ENCODE peak calls at places on chromosomes 5 and 9, in ten cellular contexts. R is T-helper 1 cell; W is SW480; M is iPS-NIHi11; K is NCI-H1417; H is neuronal stem cell; C is T-helper 2 cell treated with Interferon-gamma antibody and Interleukin-4, amounts not matched to agents 5 μg/mL and 100 μg/mL, for 36 hours; E is anterior cingulate cortex; D is neural progenitor cell; Y is lung microvascular endothelial cell. S is an unnamed sample.
A peak's percentile ranks its signal among the peaks of the same experiment; 100 is the strongest.

GRCh38 chr5:85823462-85824426 is 794.0 kb upstream of the COX7C start:
- DNase-seq in R (no peak), W (no peak), M (no peak), K (no peak), H (no peak), C (no peak), E (no peak), D (no peak), Y (no peak), S (no peak)

GRCh38 chr5:77409870-77410621 is 82.1 kb downstream of the WDR41 start:
- DNase-seq in R (no peak), W (no peak), M (no peak), K (no peak), H (no peak), C (no peak), E (no peak), D (no peak), Y (no peak), S (no peak)

GRCh38 chr9:109574061-109574882 is 76.2 kb upstream of the PTPN3 start:
- DNase-seq in R (no peak), W (peak; percentile 62), M (peak; percentile 46), K (peak; percentile 70), H (peak; percentile 39), C (no peak), E (no peak), D (peak; percentile 78), Y (peak; percentile 61), S (peak; percentile 80)

GRCh38 chr9:95552814-95553546 is 36.2 kb upstream of the PTCH1 start:
- DNase-seq in R (no peak), W (no peak), M (peak; percentile 62), K (no peak), H (no peak), C (no peak), E (no peak), D (peak; percentile 62), Y (no peak), S (no peak)

GRCh38 chr5:104095527-104095926 is 532.9 kb upstream of the NUDT12 start:
- DNase-seq in R (no peak), W (no peak), M (no peak), K (no peak), H (no peak), C (no peak), E (no peak), D (no peak), Y (no peak), S (no peak)

GRCh38 chr9:104854613-104855012 is 73.3 kb downstream of the ABCA1 start:
- DNase-seq in R (no peak), W (no peak), M (no peak), K (no peak), H (no peak), C (no peak), E (no peak), D (no peak), Y (no peak), S (no peak)

GRCh38 chr9:92385474-92385873 is 18.9 kb downstream of the OGN start:
- DNase-seq in R (no peak), W (no peak), M (no peak), K (no peak), H (no peak), C (no peak), E (no peak), D (no peak), Y (no peak), S (no peak)

GRCh38 chr5:158807947-158808346 is 291.8 kb downstream of the EBF1 start:
- DNase-seq in R (no peak), W (no peak), M (no peak), K (no peak), H (no peak), C (no peak), E (no peak), D (no peak), Y (no peak), S (no peak)

GRCh38 chr9:134166374-134166773 is 2.0 kb upstream of the RNU6ATAC start:
- DNase-seq in R (no peak), W (no peak), M (no peak), K (no peak), H (no peak), C (no peak), E (no peak), D (no peak), Y (no peak), S (no peak)

GRCh38 chr5:13662646-13663045 is 281.8 kb downstream of the DNAH5 start:
- DNase-seq in R (no peak), W (no peak), M (no peak), K (no peak), H (no peak), C (no peak), E (no peak), D (no peak), Y (no peak), S (no peak)

GRCh38 chr9:110047232-110047954 is 160.6 kb downstream of the C9orf152 start:
- DNase-seq in R (no peak), W (no peak), M (peak; percentile 20), K (peak; percentile 58), H (no peak), C (no peak), E (no peak), D (peak; percentile 15), Y (peak; percentile 12), S (no peak)

GRCh38 chr5:106154280-106154716 is 1516.4 kb downstream of the EFNA5 start:
- DNase-seq in R (no peak), W (no peak), M (no peak), K (no peak), H (no peak), C (no peak), E (no peak), D (peak; percentile 24), Y (no peak), S (no peak)

GRCh38 chr9:134641989-134642384 is 384 bp downstream of the COL5A1 start:
- DNase-seq in R (no peak), W (no peak), M (no peak), K (no peak), H (no peak), C (no peak), E (no peak), D (peak; percentile 37), Y (no peak), S (no peak)

GRCh38 chr9:114141553-114142548 is 13.5 kb upstream of the COL27A1 start:
- DNase-seq in R (no peak), W (no peak), M (no peak), K (no peak), H (no peak), C (no peak), E (no peak), D (no peak), Y (no peak), S (no peak)

GRCh38 chr9:125126019-125126746 is 17.1 kb downstream of the SCAI start:
- DNase-seq in R (peak; percentile 46), W (peak; percentile 72), M (no peak), K (no peak), H (peak; percentile 6), C (peak; percentile 83), E (peak; percentile 67), D (no peak), Y (peak; percentile 85), S (peak; percentile 90)

GRCh38 chr9:117278020-117278419 is 136.8 kb downstream of the ASTN2 start:
- DNase-seq in R (no peak), W (no peak), M (no peak), K (peak; percentile 86), H (no peak), C (no peak), E (no peak), D (no peak), Y (no peak), S (no peak)

GRCh38 chr5:1831677-1832313 is 30.6 kb downstream of the NDUFS6 start:
- DNase-seq in R (no peak), W (no peak), M (peak; percentile 46), K (no peak), H (no peak), C (no peak), E (no peak), D (peak; percentile 49), Y (no peak), S (no peak)

GRCh38 chr9:21252727-21253547 is 13.1 kb upstream of the IFNA14 start:
- DNase-seq in R (no peak), W (peak; percentile 48), M (peak; percentile 31), K (no peak), H (peak; percentile 29), C (no peak), E (no peak), D (peak; percentile 65), Y (peak; percentile 72), S (peak; percentile 45)

GRCh38 chr5:135821061-135821781 is 13.2 kb upstream of the SLC25A48 start:
- DNase-seq in R (no peak), W (no peak), M (no peak), K (peak; percentile 82), H (no peak), C (no peak), E (no peak), D (no peak), Y (no peak), S (no peak)

GRCh38 chr5:1218351-1219080 is 6.7 kb upstream of the SLC6A18 start:
- DNase-seq in R (no peak), W (no peak), M (no peak), K (no peak), H (no peak), C (no peak), E (no peak), D (no peak), Y (no peak), S (no peak)

GRCh38 chr5:119344231-119344630 is 11.6 kb upstream of the TNFAIP8 start:
- DNase-seq in R (no peak), W (no peak), M (no peak), K (no peak), H (no peak), C (no peak), E (no peak), D (no peak), Y (no peak), S (no peak)

GRCh38 chr5:93072831-93073459 is 508.1 kb downstream of the NR2F1-AS1 start:
- DNase-seq in R (no peak), W (no peak), M (no peak), K (no peak), H (no peak), C (no peak), E (no peak), D (no peak), Y (peak; percentile 46), S (no peak)

GRCh38 chr9:120383999-120384924 is 195.7 kb downstream of the CDK5RAP2 start:
- DNase-seq in R (no peak), W (no peak), M (peak; percentile 42), K (peak; percentile 92), H (peak; percentile 37), C (no peak), E (no peak), D (peak; percentile 52), Y (peak; percentile 15), S (no peak)

GRCh38 chr9:38292480-38292879 is 100.0 kb upstream of the ALDH1B1 start:
- DNase-seq in R (no peak), W (no peak), M (no peak), K (no peak), H (no peak), C (no peak), E (no peak), D (no peak), Y (no peak), S (no peak)

GRCh38 chr9:81052846-81053245 is 636.5 kb downstream of the TLE1 start:
- DNase-seq in R (no peak), W (no peak), M (no peak), K (no peak), H (no peak), C (no peak), E (no peak), D (no peak), Y (no peak), S (no peak)

GRCh38 chr9:33468797-33469621 is 4.7 kb downstream of the NOL6 start:
- DNase-seq in R (no peak), W (no peak), M (no peak), K (no peak), H (no peak), C (no peak), E (no peak), D (no peak), Y (no peak), S (no peak)

GRCh38 chr9:14258156-14258555 is 55.8 kb downstream of the NFIB start:
- DNase-seq in R (no peak), W (no peak), M (no peak), K (no peak), H (no peak), C (no peak), E (no peak), D (no peak), Y (no peak), S (no peak)

GRCh38 chr5:171367424-171368370 is 20.0 kb upstream of the NPM1 start:
- DNase-seq in R (no peak), W (peak; percentile 86), M (no peak), K (no peak), H (no peak), C (no peak), E (no peak), D (no peak), Y (no peak), S (peak; percentile 46)

S was measured in SK-MEL-5.